ENCODE peak calls at places on chromosomes 1 and 21, in five cellular contexts. V, M, L, E and K are unnamed samples.

GRCh38 chr1:203082571-203083462 is 3.0 kb downstream of the MYOG start:
- DNase-seq in V (no peak), M (no peak), L (no peak), E (no peak), K (no peak)

GRCh38 chr1:27527223-27527856 is 37.4 kb upstream of the WASF2 start:
- DNase-seq in E (peak), M (no peak), V (peak), L (peak), K (peak)

GRCh38 chr1:179779645-179780272 is 36.7 kb downstream of the FAM163A start:
- DNase-seq in L (peak), M (no peak), V (no peak), E (no peak), K (no peak)

GRCh38 chr1:89701746-89702241 is 68.9 kb downstream of the LRRC8C start:
- DNase-seq in V (no peak), E (peak), L (peak), M (no peak), K (no peak)

GRCh38 chr1:203287109-203287893 is 18.0 kb upstream of the BTG2 start:
- DNase-seq in L (peak), E (peak), M (peak), V (no peak), K (peak)

GRCh38 chr1:228100822-228101613 is 2.1 kb downstream of the C1orf35 start:
- DNase-seq in V (no peak), L (no peak), E (no peak), M (no peak), K (no peak)

GRCh38 chr1:36880155-36881070 is 153.9 kb downstream of the GRIK3 start:
- DNase-seq in M (no peak), E (no peak), L (no peak), V (no peak), K (peak)

GRCh38 chr1:87120779-87121178 is 206.3 kb downstream of the HS2ST1 start:
- DNase-seq in E (peak), L (no peak), V (no peak), M (no peak), K (no peak)

GRCh38 chr1:72122099-72122893 is 160.0 kb downstream of the NEGR1 start:
- DNase-seq in L (peak), V (no peak), E (no peak), M (no peak), K (no peak)

GRCh38 chr1:37315236-37315870 is 159.0 kb upstream of the ZC3H12A start:
- DNase-seq in M (no peak), E (no peak), L (no peak), V (no peak), K (no peak)

GRCh38 chr1:234774971-234775370 is 165.0 kb upstream of the IRF2BP2 start:
- DNase-seq in M (no peak), E (no peak), V (no peak), L (no peak), K (no peak)

GRCh38 chr21:29490016-29490415 is 191.3 kb downstream of the BACH1 start:
- DNase-seq in V (no peak), L (no peak), M (no peak), E (no peak), K (no peak)

GRCh38 chr1:226575436-226576390 is 27.1 kb downstream of the STUM start:
- DNase-seq in E (no peak), M (peak), L (no peak), V (no peak), K (no peak)

GRCh38 chr1:37846634-37847339 is 12.6 kb downstream of the MTF1 start:
- DNase-seq in V (no peak), M (no peak), L (no peak), E (peak), K (no peak)

GRCh38 chr1:181113061-181113695 is 24.7 kb downstream of the IER5 start:
- DNase-seq in E (no peak), L (no peak), V (no peak), M (no peak), K (no peak)

GRCh38 chr1:54323324-54323739 is 82.9 kb downstream of the SSBP3 start:
- DNase-seq in L (no peak), V (no peak), E (no peak), M (no peak), K (no peak)

GRCh38 chr1:163410073-163410522 is 88.3 kb downstream of the NUF2 start:
- DNase-seq in M (no peak), V (peak), L (peak), E (peak), K (no peak)

GRCh38 chr1:31587720-31588423 is 11.6 kb downstream of the TINAGL1 start:
- DNase-seq in M (peak), L (peak), E (peak), V (no peak), K (peak)

GRCh38 chr1:220956861-220957605 is 77.8 kb downstream of the HLX start:
- DNase-seq in L (peak), M (no peak), E (no peak), V (no peak), K (no peak)

GRCh38 chr21:22260274-22260673 is 1262.1 kb downstream of the NCAM2 start:
- DNase-seq in E (no peak), M (no peak), V (no peak), L (no peak), K (no peak)

GRCh38 chr1:236142358-236143103 is at the start of gene GPR137B:
- DNase-seq in E (peak), L (peak), V (peak), M (peak), K (peak)

GRCh38 chr1:58361134-58361533 is 185.4 kb downstream of the OMA1 start:
- DNase-seq in V (no peak), E (no peak), M (no peak), L (no peak), K (no peak)

GRCh38 chr1:107791381-107791780 is 173.6 kb downstream of the VAV3 start:
- DNase-seq in E (no peak), L (no peak), V (no peak), M (no peak), K (no peak)

GRCh38 chr21:45431781-45432572 is 27.0 kb downstream of the COL18A1 start:
- DNase-seq in L (no peak), M (no peak), V (no peak), E (no peak), K (no peak)

GRCh38 chr1:213369465-213369864 is 318.4 kb downstream of the RPS6KC1 start:
- DNase-seq in V (no peak), L (no peak), E (no peak), M (no peak), K (no peak)